ENCODE peak calls at places on chromosomes 13 and 19, in five cellular contexts. X, W, E, G and J are unnamed samples.

GRCh38 chr13:100594255-100594654 is 5.7 kb upstream of the GGACT start:
- DNase-seq in X (no peak), W (no peak), E (no peak), G (no peak), J (no peak)

GRCh38 chr13:73741742-73742141 is 392.5 kb downstream of the KLF12 start:
- DNase-seq in X (no peak), W (no peak), E (no peak), G (no peak), J (no peak)

GRCh38 chr13:79749985-79750551 is 269.1 kb downstream of the NDFIP2 start:
- DNase-seq in X (no peak), W (no peak), E (no peak), G (no peak), J (no peak)

GRCh38 chr13:90770334-90770733 is 577.2 kb upstream of the MIR17HG start:
- DNase-seq in X (no peak), W (no peak), E (no peak), G (no peak), J (no peak)

GRCh38 chr19:36163813-36164212 is 11.6 kb upstream of the COX7A1 start:
- DNase-seq in X (no peak), W (no peak), E (no peak), G (no peak), J (no peak)

GRCh38 chr13:29892149-29892548 is 41.7 kb upstream of the UBL3 start:
- DNase-seq in X (no peak), W (peak), E (no peak), G (no peak), J (no peak)

GRCh38 chr19:58374200-58374599 is 6.6 kb downstream of the ZNF837 start:
- DNase-seq in X (no peak), W (no peak), E (no peak), G (no peak), J (no peak)

GRCh38 chr13:43054803-43055802 is 31.7 kb downstream of the DNAJC15 start:
- DNase-seq in X (no peak), W (no peak), E (no peak), G (no peak), J (peak)

GRCh38 chr19:13100031-13100588 is 2.5 kb downstream of the LYL1 start:
- DNase-seq in X (peak), W (no peak), E (no peak), G (no peak), J (no peak)

GRCh38 chr19:13160557-13160956 is 10.3 kb downstream of the IER2 start:
- DNase-seq in X (no peak), W (no peak), E (no peak), G (no peak), J (no peak)

GRCh38 chr19:51439021-51439465 is 19.2 kb downstream of the SIGLEC8 start:
- DNase-seq in X (no peak), W (no peak), E (no peak), G (no peak), J (peak)

GRCh38 chr19:46841458-46842083 is 9.1 kb downstream of the AP2S1 start:
- DNase-seq in X (no peak), W (no peak), E (no peak), G (no peak), J (no peak)